ENCODE peak calls at places on chromosomes 13 and 19, in seven cellular contexts. One of them, this sample, is unnamed. For H3K9me3, the result is how much of the 10 kb centered on the place peaks cover.

GRCh38 chr19:29442910-29443309 is 82.9 kb upstream of the VSTM2B start:
- DNase-seq in neural progenitor cell: no peak
- DNase-seq in spleen: no peak
- DNase-seq in transverse colon: no peak
- DNase-seq in AG04450: no peak
- DNase-seq in upper lobe of right lung: no peak
- DNase-seq in adrenal gland: no peak
- DNase-seq in this sample: no peak

GRCh38 chr13:110625771-110626321 is 10.5 kb downstream of the NAXD start:
- DNase-seq in AG04450: no peak
- DNase-seq in neural progenitor cell: no peak
- DNase-seq in transverse colon: peak
- DNase-seq in adrenal gland: no peak
- DNase-seq in upper lobe of right lung: no peak
- DNase-seq in spleen: no peak
- DNase-seq in this sample: no peak

GRCh38 chr19:29516358-29516725 is 9.5 kb upstream of the VSTM2B start:
- DNase-seq in AG04450: no peak
- DNase-seq in upper lobe of right lung: peak
- DNase-seq in spleen: peak
- DNase-seq in neural progenitor cell: no peak
- DNase-seq in transverse colon: no peak
- DNase-seq in adrenal gland: no peak
- DNase-seq in this sample: no peak

GRCh38 chr19:31220540-31220939 is 128.7 kb downstream of the TSHZ3 start:
- DNase-seq in neural progenitor cell: peak
- DNase-seq in upper lobe of right lung: no peak
- DNase-seq in AG04450: no peak
- DNase-seq in spleen: no peak
- DNase-seq in transverse colon: no peak
- DNase-seq in adrenal gland: no peak
- DNase-seq in this sample: no peak

GRCh38 chr13:43876366-43876765 is 3.2 kb downstream of the CCDC122 start:
- DNase-seq in adrenal gland: no peak
- DNase-seq in AG04450: no peak
- DNase-seq in spleen: no peak
- DNase-seq in neural progenitor cell: no peak
- DNase-seq in upper lobe of right lung: no peak
- DNase-seq in transverse colon: no peak
- DNase-seq in this sample: no peak

GRCh38 chr19:16894080-16894479 is 5.3 kb downstream of the F2RL3 start:
- DNase-seq in upper lobe of right lung: no peak
- DNase-seq in AG04450: no peak
- DNase-seq in adrenal gland: no peak
- DNase-seq in spleen: no peak
- DNase-seq in neural progenitor cell: no peak
- DNase-seq in transverse colon: no peak
- DNase-seq in this sample: no peak

GRCh38 chr13:33642374-33643065 is 175.4 kb upstream of the RFC3 start:
- DNase-seq in spleen: no peak
- DNase-seq in adrenal gland: peak
- DNase-seq in neural progenitor cell: peak
- DNase-seq in transverse colon: peak
- DNase-seq in AG04450: peak
- DNase-seq in upper lobe of right lung: no peak
- DNase-seq in this sample: no peak

GRCh38 chr19:27392027-27392632 is 1820.8 kb downstream of the UQCRFS1 start:
- DNase-seq in spleen: peak
- DNase-seq in AG04450: no peak
- DNase-seq in adrenal gland: no peak
- DNase-seq in upper lobe of right lung: peak
- DNase-seq in neural progenitor cell: no peak
- DNase-seq in transverse colon: no peak
- DNase-seq in this sample: no peak

GRCh38 chr13:110524484-110525254 is 36.9 kb downstream of the RAB20 start:
- DNase-seq in spleen: no peak
- DNase-seq in neural progenitor cell: no peak
- DNase-seq in upper lobe of right lung: peak
- DNase-seq in adrenal gland: peak
- DNase-seq in transverse colon: peak
- DNase-seq in AG04450: no peak
- DNase-seq in this sample: peak

GRCh38 chr19:50239916-50240585 is 36.6 kb downstream of the MYH14 start:
- DNase-seq in spleen: no peak
- DNase-seq in AG04450: no peak
- DNase-seq in transverse colon: no peak
- DNase-seq in neural progenitor cell: no peak
- DNase-seq in upper lobe of right lung: no peak
- DNase-seq in adrenal gland: no peak
- DNase-seq in this sample: no peak

GRCh38 chr13:83730674-83731073 is 151.6 kb downstream of the SLITRK1 start:
- DNase-seq in upper lobe of right lung: no peak
- DNase-seq in spleen: no peak
- DNase-seq in neural progenitor cell: no peak
- DNase-seq in adrenal gland: no peak
- DNase-seq in transverse colon: no peak
- DNase-seq in AG04450: no peak
- DNase-seq in this sample: no peak

GRCh38 chr19:16040642-16041041 is 35.7 kb upstream of the TPM4 start:
- DNase-seq in spleen: no peak
- DNase-seq in adrenal gland: no peak
- DNase-seq in transverse colon: no peak
- DNase-seq in AG04450: no peak
- DNase-seq in upper lobe of right lung: no peak
- DNase-seq in neural progenitor cell: no peak
- DNase-seq in this sample: no peak

GRCh38 chr19:18587962-18588610 is 512 bp upstream of the REX1BD start:
- DNase-seq in neural progenitor cell: no peak
- DNase-seq in spleen: no peak
- DNase-seq in transverse colon: no peak
- DNase-seq in upper lobe of right lung: no peak
- DNase-seq in AG04450: no peak
- DNase-seq in adrenal gland: no peak
- DNase-seq in this sample: peak

GRCh38 chr13:96967248-96967745 is 27.0 kb downstream of the OXGR1 start:
- DNase-seq in upper lobe of right lung: no peak
- DNase-seq in AG04450: no peak
- DNase-seq in spleen: no peak
- DNase-seq in adrenal gland: no peak
- DNase-seq in neural progenitor cell: peak
- DNase-seq in transverse colon: no peak
- DNase-seq in this sample: no peak

GRCh38 chr13:43094901-43095300 is 71.5 kb downstream of the DNAJC15 start:
- DNase-seq in transverse colon: no peak
- DNase-seq in neural progenitor cell: no peak
- DNase-seq in spleen: no peak
- DNase-seq in AG04450: no peak
- DNase-seq in upper lobe of right lung: no peak
- DNase-seq in adrenal gland: no peak
- DNase-seq in this sample: no peak

GRCh38 chr19:42267644-42268141 is 1.4 kb upstream of the CIC start:
- DNase-seq in neural progenitor cell: no peak
- DNase-seq in upper lobe of right lung: no peak
- DNase-seq in adrenal gland: no peak
- DNase-seq in AG04450: no peak
- DNase-seq in spleen: peak
- DNase-seq in transverse colon: peak
- DNase-seq in this sample: peak

GRCh38 chr19:16288544-16288943 is 36.1 kb upstream of the KLF2 start:
- DNase-seq in transverse colon: no peak
- DNase-seq in AG04450: no peak
- DNase-seq in adrenal gland: no peak
- DNase-seq in upper lobe of right lung: no peak
- DNase-seq in neural progenitor cell: no peak
- DNase-seq in spleen: no peak
- DNase-seq in this sample: peak

DNA sequence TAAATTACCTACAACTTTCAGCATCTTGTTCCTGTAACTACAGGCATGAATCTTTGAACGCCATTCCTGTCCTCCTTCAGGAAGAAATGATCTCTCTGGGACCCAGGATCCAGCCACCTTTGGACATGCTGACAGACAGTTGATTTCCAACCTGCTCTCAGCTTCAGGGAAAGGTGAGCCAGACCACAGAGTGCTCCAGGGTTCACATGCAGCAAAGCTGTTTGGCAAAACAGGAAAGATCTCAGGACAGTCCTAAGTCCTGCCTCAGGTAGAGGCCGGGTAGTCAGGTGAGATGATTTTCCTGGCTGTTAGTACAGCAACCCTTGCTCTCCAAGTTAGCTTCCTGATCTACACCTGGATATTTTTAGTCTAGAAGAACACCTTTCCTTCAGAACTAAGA is 9.1 kb downstream of the SLC15A1 start:
- DNase-seq in upper lobe of right lung: no peak
- DNase-seq in AG04450: no peak
- DNase-seq in adrenal gland: no peak
- DNase-seq in transverse colon: no peak
- DNase-seq in spleen: no peak
- DNase-seq in neural progenitor cell: no peak
- DNase-seq in this sample: no peak
- H3K9me3 ChIP-seq in upper lobe of right lung: under half
- H3K9me3 ChIP-seq in AG04450: under half
- H3K9me3 ChIP-seq in adrenal gland: under half
- H3K9me3 ChIP-seq in transverse colon: under half
- H3K9me3 ChIP-seq in spleen: under half
- H3K9me3 ChIP-seq in neural progenitor cell: under half
- H3K9me3 ChIP-seq in this sample: under half

GRCh38 chr19:38736036-38736412 is 8.2 kb downstream of the CAPN12 start:
- DNase-seq in transverse colon: peak
- DNase-seq in AG04450: no peak
- DNase-seq in upper lobe of right lung: peak
- DNase-seq in spleen: peak
- DNase-seq in adrenal gland: peak
- DNase-seq in neural progenitor cell: peak
- DNase-seq in this sample: peak
- H3K4me3 ChIP-seq in transverse colon: peak
- H3K4me3 ChIP-seq in AG04450: peak
- H3K4me3 ChIP-seq in upper lobe of right lung: peak
- H3K4me3 ChIP-seq in spleen: peak
- H3K4me3 ChIP-seq in adrenal gland: no peak
- H3K4me3 ChIP-seq in neural progenitor cell: peak
- H3K4me3 ChIP-seq in this sample: peak

GRCh38 chr13:100458673-100459072 is 129.9 kb downstream of the GGACT start:
- DNase-seq in adrenal gland: no peak
- DNase-seq in upper lobe of right lung: no peak
- DNase-seq in AG04450: no peak
- DNase-seq in spleen: no peak
- DNase-seq in neural progenitor cell: no peak
- DNase-seq in transverse colon: peak
- DNase-seq in this sample: no peak

GRCh38 chr13:100464006-100464405 is 124.6 kb downstream of the GGACT start:
- DNase-seq in AG04450: no peak
- DNase-seq in adrenal gland: no peak
- DNase-seq in spleen: no peak
- DNase-seq in upper lobe of right lung: no peak
- DNase-seq in transverse colon: no peak
- DNase-seq in neural progenitor cell: no peak
- DNase-seq in this sample: no peak

GRCh38 chr13:100465558-100465957 is 123.0 kb downstream of the GGACT start:
- DNase-seq in AG04450: no peak
- DNase-seq in neural progenitor cell: no peak
- DNase-seq in adrenal gland: no peak
- DNase-seq in upper lobe of right lung: no peak
- DNase-seq in transverse colon: no peak
- DNase-seq in spleen: no peak
- DNase-seq in this sample: no peak

GRCh38 chr13:100459747-100460146 is 128.8 kb downstream of the GGACT start:
- DNase-seq in transverse colon: no peak
- DNase-seq in AG04450: no peak
- DNase-seq in spleen: no peak
- DNase-seq in neural progenitor cell: no peak
- DNase-seq in adrenal gland: no peak
- DNase-seq in upper lobe of right lung: no peak
- DNase-seq in this sample: no peak

DNA sequence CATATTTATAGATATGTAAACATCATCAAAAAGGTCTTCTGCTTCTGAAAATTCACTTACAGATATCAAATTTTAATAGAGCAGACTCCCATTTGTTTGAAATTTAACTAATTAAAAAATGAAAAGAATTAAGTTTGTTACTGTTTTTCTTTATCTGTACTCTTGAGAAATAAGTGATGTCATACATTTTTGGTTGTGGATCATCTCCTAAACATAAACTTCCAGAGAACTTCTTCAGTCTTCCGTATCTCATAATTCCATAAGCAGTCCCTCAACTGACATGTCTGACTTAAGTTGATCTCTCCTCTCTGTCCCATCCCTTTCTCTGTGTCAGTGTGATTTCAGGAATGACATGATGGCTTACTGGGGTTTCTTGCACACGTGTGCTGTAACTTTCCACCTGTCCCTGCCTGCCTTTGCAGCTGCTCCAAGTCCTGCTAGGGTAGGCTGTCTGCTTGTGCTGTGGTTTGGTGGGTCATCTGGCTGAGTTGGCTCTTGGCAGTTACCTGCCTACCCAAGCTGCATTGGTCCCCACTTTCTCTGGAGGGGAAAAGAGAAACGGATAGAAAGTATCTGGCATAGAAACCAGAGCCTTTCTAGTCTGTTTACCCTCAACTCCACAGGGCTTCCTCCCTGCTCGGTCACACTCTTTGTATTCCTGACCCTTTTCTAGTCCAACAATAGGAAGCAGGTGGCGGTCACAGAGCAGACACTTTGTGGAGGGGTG is 127.1 kb downstream of the GGACT start:
- DNase-seq in adrenal gland: no peak
- DNase-seq in upper lobe of right lung: no peak
- DNase-seq in spleen: no peak
- DNase-seq in AG04450: no peak
- DNase-seq in neural progenitor cell: peak
- DNase-seq in transverse colon: no peak
- DNase-seq in this sample: no peak
- H3K27ac ChIP-seq in adrenal gland: no peak
- H3K27ac ChIP-seq in upper lobe of right lung: no peak
- H3K27ac ChIP-seq in spleen: no peak
- H3K27ac ChIP-seq in AG04450: no peak
- H3K27ac ChIP-seq in neural progenitor cell: peak
- H3K27ac ChIP-seq in transverse colon: no peak
- H3K27ac ChIP-seq in this sample: no peak

DNA sequence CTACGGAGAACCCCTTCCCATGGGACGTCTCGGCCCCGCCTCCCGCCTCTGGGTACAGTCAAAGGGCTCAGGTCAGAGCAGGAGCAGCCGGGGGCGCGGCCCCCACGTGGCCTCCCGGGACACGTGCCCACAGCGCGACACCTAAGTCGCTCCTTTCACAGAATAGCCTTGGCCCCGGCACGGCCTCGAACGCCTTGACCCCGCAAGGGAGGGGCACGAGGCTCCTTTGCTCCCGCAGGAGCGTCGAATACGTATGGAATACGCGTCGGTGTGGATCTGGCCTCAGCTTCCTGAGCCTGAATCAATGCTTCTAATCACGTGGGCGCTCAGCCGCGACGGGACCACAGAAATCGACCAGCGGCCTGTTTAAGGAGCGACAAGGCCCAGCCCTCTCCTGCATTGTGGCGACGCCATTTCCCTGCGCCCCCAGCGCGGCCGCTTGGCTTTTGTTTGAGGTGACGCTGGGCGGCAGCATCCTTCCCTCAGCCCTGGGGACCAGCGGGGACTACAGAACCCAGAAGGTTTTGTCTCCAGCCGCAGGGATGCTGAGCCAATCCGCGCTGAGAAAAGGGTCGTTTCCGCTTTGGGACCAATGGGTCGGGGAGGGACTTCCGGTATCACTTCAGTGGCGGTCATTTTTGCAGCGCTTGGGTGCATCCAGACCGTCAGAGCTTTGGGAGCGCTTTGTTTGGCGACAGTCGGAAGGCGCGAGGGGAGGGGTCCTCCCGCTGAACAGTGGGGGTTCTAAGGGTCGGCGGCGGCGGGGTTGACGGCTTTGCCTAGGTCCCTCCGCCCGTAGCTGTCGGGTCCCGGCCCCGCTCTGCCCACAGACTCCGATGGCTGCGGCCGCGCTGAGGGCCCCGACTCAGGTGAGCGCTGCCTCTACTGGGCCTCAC is at the start of gene ZIK1:
- DNase-seq in upper lobe of right lung: peak
- DNase-seq in adrenal gland: peak
- DNase-seq in AG04450: peak
- DNase-seq in spleen: peak
- DNase-seq in neural progenitor cell: peak
- DNase-seq in transverse colon: peak
- DNase-seq in this sample: peak
- H3K9me3 ChIP-seq in upper lobe of right lung: under half
- H3K9me3 ChIP-seq in adrenal gland: under half
- H3K9me3 ChIP-seq in AG04450: half or more
- H3K9me3 ChIP-seq in spleen: under half
- H3K9me3 ChIP-seq in neural progenitor cell: under half
- H3K9me3 ChIP-seq in transverse colon: under half
- H3K9me3 ChIP-seq in this sample: under half